ENCODE peak calls at places on chromosomes 5 and 9, in four cellular contexts. W, U, O and C are unnamed samples.

GRCh38 chr5:180205936-180206335 is 3.1 kb downstream of the RASGEF1C start:
- DNase-seq in O (no peak), W (no peak), U (no peak), C (no peak)

GRCh38 chr9:34984049-34984448 is 5.5 kb upstream of the DNAJB5 start:
- DNase-seq in W (no peak), U (no peak), O (no peak), C (peak)

GRCh38 chr5:113249216-113249615 is 185.6 kb downstream of the TSSK1B start:
- DNase-seq in U (no peak), W (no peak), O (no peak), C (no peak)

GRCh38 chr9:20297646-20298084 is 324.6 kb downstream of the MLLT3 start:
- DNase-seq in U (no peak), W (no peak), O (no peak), C (no peak)

GRCh38 chr9:84822589-84823233 is 153.2 kb downstream of the NTRK2 start:
- DNase-seq in W (no peak), O (no peak), U (peak), C (no peak)

GRCh38 chr9:99251157-99251556 is 29.1 kb downstream of the SEC61B start:
- DNase-seq in W (no peak), U (no peak), O (no peak), C (no peak)

GRCh38 chr5:145915970-145916638 is 20.3 kb upstream of the SH3RF2 start:
- DNase-seq in O (no peak), U (no peak), W (no peak), C (no peak)

GRCh38 chr5:124592891-124593290 is 153.5 kb downstream of the ZNF608 start:
- DNase-seq in U (no peak), O (no peak), W (no peak), C (no peak)

GRCh38 chr9:136690841-136691261 is 3.6 kb upstream of the AGPAT2 start:
- DNase-seq in O (no peak), U (no peak), W (no peak), C (no peak)

GRCh38 chr5:34627794-34628193 is 28.3 kb upstream of the RAI14 start:
- DNase-seq in O (no peak), U (no peak), W (no peak), C (no peak)

GRCh38 chr5:51181495-51181894 is 201.8 kb upstream of the ISL1 start:
- DNase-seq in O (no peak), U (no peak), W (no peak), C (no peak)

GRCh38 chr9:113568481-113569321 is 105.2 kb downstream of the RGS3 start:
- DNase-seq in O (no peak), W (no peak), U (no peak), C (no peak)

GRCh38 chr5:54823006-54823405 is 162.4 kb downstream of the ESM1 start:
- DNase-seq in U (no peak), O (no peak), W (no peak), C (no peak)

GRCh38 chr5:57441557-57441956 is 41.1 kb downstream of the ACTBL2 start:
- DNase-seq in U (no peak), O (no peak), W (peak), C (no peak)

GRCh38 chr5:178555771-178556211 is 34.4 kb downstream of the COL23A1 start:
- DNase-seq in W (no peak), U (no peak), O (no peak), C (peak)

GRCh38 chr5:120538644-120539043 is 74.5 kb downstream of the PRR16 start:
- DNase-seq in W (no peak), O (no peak), U (no peak), C (no peak)

GRCh38 chr9:124197177-124198095 is 60.3 kb upstream of the NEK6 start:
- DNase-seq in O (no peak), W (peak), U (peak), C (no peak)

GRCh38 chr5:173481821-173482220 is 134.6 kb downstream of the BOD1 start:
- DNase-seq in O (no peak), W (no peak), U (no peak), C (no peak)

GRCh38 chr9:14652729-14653377 is 40.4 kb downstream of the ZDHHC21 start:
- DNase-seq in O (peak), U (no peak), W (peak), C (no peak)

GRCh38 chr5:128927644-128928043 is 37.6 kb upstream of the SLC27A6 start:
- DNase-seq in U (no peak), W (no peak), O (no peak), C (no peak)

DNA sequence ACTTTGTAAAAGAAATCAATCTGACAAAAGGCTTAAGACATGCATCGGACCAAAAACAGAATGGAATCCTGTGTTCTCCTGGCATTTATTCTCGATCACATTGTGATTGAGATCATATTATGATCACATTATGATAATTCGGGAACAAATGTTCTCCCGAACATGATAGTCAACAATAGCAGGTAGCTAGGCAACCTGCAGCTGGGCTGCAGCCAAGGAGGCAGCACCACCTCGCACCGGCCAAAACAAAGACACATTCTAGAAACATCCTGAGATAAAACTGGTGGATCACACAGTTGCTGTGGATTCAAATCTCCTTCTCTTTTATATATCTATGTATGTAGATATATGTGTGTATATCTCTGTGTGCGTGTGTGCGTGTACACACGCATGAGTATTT is 480.6 kb upstream of the CYLC2 start:
- DNase-seq in O (no peak), U (no peak), W (no peak), C (no peak)
- TF ChIP-seq NR2C2 in O (no peak), U (no peak), W (no peak), C (no peak)

GRCh38 chr9:135247174-135247930 is 159.9 kb downstream of the OLFM1 start:
- DNase-seq in U (no peak), W (no peak), O (no peak), C (no peak)

GRCh38 chr9:135248721-135249120 is 161.3 kb downstream of the OLFM1 start:
- DNase-seq in W (no peak), U (no peak), O (no peak), C (no peak)

GRCh38 chr9:135248111-135248510 is 160.6 kb downstream of the OLFM1 start:
- DNase-seq in O (no peak), W (no peak), U (no peak), C (no peak)

GRCh38 chr9:135249711-135250110 is 162.2 kb downstream of the OLFM1 start:
- DNase-seq in W (no peak), O (no peak), U (no peak), C (no peak)

GRCh38 chr9:135249191-135249590 is 161.7 kb downstream of the OLFM1 start:
- DNase-seq in O (no peak), W (no peak), U (no peak), C (no peak)
- TF ChIP-seq ESRRA in O (no peak), W (no peak), U (no peak), C (no peak)

GRCh38 chr5:168162464-168162863 is 129.0 kb upstream of the WWC1 start:
- DNase-seq in O (no peak), W (no peak), U (no peak), C (no peak)
- TF ChIP-seq CREM in O (no peak), W (no peak), U (no peak), C (no peak)

GRCh38 chr9:95213102-95213501 is 104.4 kb downstream of the FANCC start:
- DNase-seq in W (no peak), U (no peak), O (no peak), C (no peak)
- TF ChIP-seq NR2C2 in W (no peak), U (no peak), O (no peak), C (no peak)

GRCh38 chr5:17302590-17302989 is 85.2 kb downstream of the BASP1 start:
- DNase-seq in O (no peak), U (no peak), W (no peak), C (no peak)
- TF ChIP-seq ESRRA in O (no peak), U (no peak), W (no peak), C (no peak)

GRCh38 chr9:88180084-88180765 is 42.0 kb upstream of the SPATA31C2 start:
- DNase-seq in O (no peak), U (no peak), W (no peak), C (no peak)

GRCh38 chr9:88174324-88174723 is 36.0 kb upstream of the SPATA31C2 start:
- DNase-seq in W (no peak), U (no peak), O (no peak), C (no peak)

GRCh38 chr9:88182501-88182900 is 44.2 kb upstream of the SPATA31C2 start:
- DNase-seq in W (no peak), U (no peak), O (no peak), C (no peak)

GRCh38 chr9:88177343-88177742 is 39.1 kb upstream of the SPATA31C2 start:
- DNase-seq in U (no peak), O (no peak), W (no peak), C (no peak)

GRCh38 chr9:88179080-88179521 is 40.8 kb upstream of the SPATA31C2 start:
- DNase-seq in O (no peak), W (no peak), U (no peak), C (no peak)
- TF ChIP-seq CREM in O (no peak), W (no peak), U (no peak), C (no peak)

GRCh38 chr5:81656788-81657187 is 94.1 kb downstream of the SSBP2 start:
- DNase-seq in W (no peak), U (no peak), O (no peak), C (no peak)

GRCh38 chr5:81646469-81646868 is 104.4 kb downstream of the SSBP2 start:
- DNase-seq in W (no peak), O (no peak), U (no peak), C (no peak)

GRCh38 chr5:81650992-81651391 is 99.9 kb downstream of the SSBP2 start:
- DNase-seq in U (no peak), W (no peak), O (no peak), C (no peak)
- TF ChIP-seq NR2C2 in U (no peak), W (no peak), O (no peak), C (no peak)

GRCh38 chr9:36874921-36875320 is 159.1 kb downstream of the PAX5 start:
- DNase-seq in U (no peak), O (no peak), W (no peak), C (no peak)

GRCh38 chr9:36876056-36876455 is 158.0 kb downstream of the PAX5 start:
- DNase-seq in U (no peak), O (no peak), W (no peak), C (no peak)

GRCh38 chr9:36872641-36873040 is 161.4 kb downstream of the PAX5 start:
- DNase-seq in U (no peak), W (no peak), O (no peak), C (no peak)

GRCh38 chr9:36873247-36873875 is 160.7 kb downstream of the PAX5 start:
- DNase-seq in O (peak), U (peak), W (peak), C (peak)

DNA sequence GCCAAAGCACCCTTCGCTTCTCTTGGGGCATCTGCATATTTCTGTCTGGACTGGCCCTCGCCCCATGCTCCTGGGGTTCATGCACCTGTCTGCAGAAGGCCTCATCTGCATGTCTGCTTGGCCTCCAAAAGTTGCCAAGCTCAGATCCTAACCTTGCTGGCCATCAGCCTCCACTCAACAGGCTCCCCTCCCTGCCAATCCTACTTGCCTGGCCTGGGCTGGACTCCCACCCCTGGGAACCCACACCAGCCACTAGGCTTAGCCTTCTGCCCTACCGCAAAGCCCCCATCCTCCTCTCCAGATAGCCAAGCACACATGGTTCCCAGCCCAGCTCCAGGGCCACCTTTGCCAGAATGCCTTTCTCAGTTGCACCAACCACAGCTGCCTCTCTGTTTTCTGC is 159.8 kb downstream of the PAX5 start:
- DNase-seq in U (no peak), W (no peak), O (no peak), C (no peak)
- TF ChIP-seq ESRRA in U (no peak), W (no peak), O (no peak), C (no peak)

GRCh38 chr9:125998837-125999503 is 251.8 kb downstream of the PBX3 start:
- DNase-seq in U (no peak), W (no peak), O (no peak), C (no peak)

GRCh38 chr9:125995006-125995405 is 247.8 kb downstream of the PBX3 start:
- DNase-seq in W (no peak), O (no peak), U (no peak), C (no peak)

GRCh38 chr9:125997510-125997823 is 250.3 kb downstream of the PBX3 start:
- DNase-seq in W (no peak), O (no peak), U (no peak), C (no peak)

GRCh38 chr9:125995706-125996105 is 248.5 kb downstream of the PBX3 start:
- DNase-seq in U (no peak), O (no peak), W (no peak), C (no peak)

GRCh38 chr9:125996671-125997509 is 249.7 kb downstream of the PBX3 start:
- DNase-seq in U (no peak), O (no peak), W (no peak), C (no peak)
- TF ChIP-seq CREM in U (no peak), O (no peak), W (no peak), C (no peak)

DNA sequence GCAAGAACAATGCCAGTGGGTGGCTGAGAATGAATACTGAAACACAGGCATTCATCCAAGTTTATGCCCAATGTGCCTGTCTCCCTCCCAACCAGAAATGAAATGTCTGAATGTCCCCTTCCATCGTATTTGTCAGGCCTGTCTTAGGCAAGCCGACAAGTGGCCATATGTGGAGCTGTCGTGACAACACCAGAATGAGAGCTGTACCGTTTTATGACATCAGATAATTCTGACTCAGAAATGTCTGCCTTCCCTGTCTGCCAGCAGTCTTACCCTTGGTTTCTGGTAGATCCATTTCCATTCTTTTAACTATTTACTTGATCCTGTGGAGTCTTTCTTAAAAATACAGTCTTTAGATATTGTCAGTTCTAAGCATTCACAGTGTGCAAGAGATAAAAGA is 211.8 kb downstream of the NR3C1 start:
- DNase-seq in W (no peak), U (no peak), O (no peak), C (no peak)
- TF ChIP-seq NR2C2 in W (no peak), U (no peak), O (no peak), C (no peak)